ENCODE peak calls at places on chromosomes 7 and 10, in nine cellular contexts. One of them, this sample, is unnamed.

GRCh38 chr10:129963076-129963830 is 821 bp downstream of the EBF3 start:
- DNase-seq in iPS-NIHi11: no peak
- DNase-seq in right atrium auricular region: peak
- DNase-seq in IMR-90: peak
- DNase-seq in AG09319: no peak
- DNase-seq in GM23338: peak
- DNase-seq in iris pigment epithelial cell: peak
- DNase-seq in activated naive CD4-positive, alpha-beta T cell treated with anti-CD3 and anti-CD28 coated beads, Interleukin-2, amount 50 U/mL, for 72 hours: no peak
- DNase-seq in nephron progenitor cell: peak
- DNase-seq in this sample: no peak

GRCh38 chr7:98870071-98870651 is 347 bp upstream of the TMEM130 start:
- DNase-seq in GM23338: peak
- DNase-seq in right atrium auricular region: no peak
- DNase-seq in activated naive CD4-positive, alpha-beta T cell treated with anti-CD3 and anti-CD28 coated beads, Interleukin-2, amount 50 U/mL, for 72 hours: peak
- DNase-seq in IMR-90: peak
- DNase-seq in iris pigment epithelial cell: peak
- DNase-seq in nephron progenitor cell: peak
- DNase-seq in iPS-NIHi11: peak
- DNase-seq in AG09319: no peak
- DNase-seq in this sample: peak

GRCh38 chr7:132666076-132666775 is 90.0 kb upstream of the PLXNA4 start:
- DNase-seq in nephron progenitor cell: no peak
- DNase-seq in IMR-90: peak
- DNase-seq in AG09319: no peak
- DNase-seq in right atrium auricular region: no peak
- DNase-seq in iris pigment epithelial cell: peak
- DNase-seq in iPS-NIHi11: no peak
- DNase-seq in GM23338: no peak
- DNase-seq in activated naive CD4-positive, alpha-beta T cell treated with anti-CD3 and anti-CD28 coated beads, Interleukin-2, amount 50 U/mL, for 72 hours: no peak
- DNase-seq in this sample: no peak

GRCh38 chr7:137316643-137317042 is 26.9 kb downstream of the PTN start:
- DNase-seq in IMR-90: no peak
- DNase-seq in nephron progenitor cell: no peak
- DNase-seq in GM23338: no peak
- DNase-seq in activated naive CD4-positive, alpha-beta T cell treated with anti-CD3 and anti-CD28 coated beads, Interleukin-2, amount 50 U/mL, for 72 hours: no peak
- DNase-seq in iris pigment epithelial cell: no peak
- DNase-seq in AG09319: no peak
- DNase-seq in right atrium auricular region: no peak
- DNase-seq in iPS-NIHi11: no peak
- DNase-seq in this sample: no peak

GRCh38 chr10:110007701-110008517 is at the start of gene ADD3:
- DNase-seq in IMR-90: peak
- DNase-seq in AG09319: peak
- DNase-seq in nephron progenitor cell: peak
- DNase-seq in GM23338: peak
- DNase-seq in right atrium auricular region: peak
- DNase-seq in iPS-NIHi11: peak
- DNase-seq in activated naive CD4-positive, alpha-beta T cell treated with anti-CD3 and anti-CD28 coated beads, Interleukin-2, amount 50 U/mL, for 72 hours: peak
- DNase-seq in iris pigment epithelial cell: peak
- DNase-seq in this sample: peak

GRCh38 chr10:97400665-97401454 is at the start of gene RRP12:
- DNase-seq in AG09319: peak
- DNase-seq in iris pigment epithelial cell: peak
- DNase-seq in right atrium auricular region: peak
- DNase-seq in IMR-90: peak
- DNase-seq in nephron progenitor cell: peak
- DNase-seq in activated naive CD4-positive, alpha-beta T cell treated with anti-CD3 and anti-CD28 coated beads, Interleukin-2, amount 50 U/mL, for 72 hours: peak
- DNase-seq in GM23338: peak
- DNase-seq in iPS-NIHi11: peak
- DNase-seq in this sample: peak

GRCh38 chr10:29140991-29141390 is 147.9 kb upstream of the LYZL1 start:
- DNase-seq in right atrium auricular region: no peak
- DNase-seq in IMR-90: peak
- DNase-seq in iPS-NIHi11: no peak
- DNase-seq in activated naive CD4-positive, alpha-beta T cell treated with anti-CD3 and anti-CD28 coated beads, Interleukin-2, amount 50 U/mL, for 72 hours: no peak
- DNase-seq in GM23338: peak
- DNase-seq in AG09319: peak
- DNase-seq in iris pigment epithelial cell: peak
- DNase-seq in nephron progenitor cell: no peak
- DNase-seq in this sample: no peak

GRCh38 chr7:5695037-5695708 is 86.3 kb downstream of the RNF216 start:
- DNase-seq in activated naive CD4-positive, alpha-beta T cell treated with anti-CD3 and anti-CD28 coated beads, Interleukin-2, amount 50 U/mL, for 72 hours: peak
- DNase-seq in GM23338: no peak
- DNase-seq in nephron progenitor cell: no peak
- DNase-seq in iris pigment epithelial cell: peak
- DNase-seq in IMR-90: peak
- DNase-seq in iPS-NIHi11: no peak
- DNase-seq in AG09319: no peak
- DNase-seq in right atrium auricular region: no peak
- DNase-seq in this sample: peak

GRCh38 chr7:157903715-157904114 is 566.9 kb downstream of the DNAJB6 start:
- DNase-seq in iris pigment epithelial cell: no peak
- DNase-seq in nephron progenitor cell: no peak
- DNase-seq in activated naive CD4-positive, alpha-beta T cell treated with anti-CD3 and anti-CD28 coated beads, Interleukin-2, amount 50 U/mL, for 72 hours: no peak
- DNase-seq in right atrium auricular region: no peak
- DNase-seq in AG09319: no peak
- DNase-seq in iPS-NIHi11: no peak
- DNase-seq in GM23338: no peak
- DNase-seq in IMR-90: no peak
- DNase-seq in this sample: no peak

GRCh38 chr7:123433665-123434064 is 100.7 kb downstream of the IQUB start:
- DNase-seq in right atrium auricular region: no peak
- DNase-seq in activated naive CD4-positive, alpha-beta T cell treated with anti-CD3 and anti-CD28 coated beads, Interleukin-2, amount 50 U/mL, for 72 hours: no peak
- DNase-seq in IMR-90: no peak
- DNase-seq in nephron progenitor cell: no peak
- DNase-seq in AG09319: no peak
- DNase-seq in GM23338: no peak
- DNase-seq in iris pigment epithelial cell: no peak
- DNase-seq in iPS-NIHi11: no peak
- DNase-seq in this sample: no peak

GRCh38 chr7:140229591-140230516 is 53.1 kb upstream of the KDM7A start:
- DNase-seq in GM23338: peak
- DNase-seq in iPS-NIHi11: peak
- DNase-seq in nephron progenitor cell: peak
- DNase-seq in AG09319: no peak
- DNase-seq in right atrium auricular region: no peak
- DNase-seq in IMR-90: no peak
- DNase-seq in activated naive CD4-positive, alpha-beta T cell treated with anti-CD3 and anti-CD28 coated beads, Interleukin-2, amount 50 U/mL, for 72 hours: peak
- DNase-seq in iris pigment epithelial cell: no peak
- DNase-seq in this sample: peak

GRCh38 chr7:142859829-142860228 is 5.0 kb downstream of the EPHB6 start:
- DNase-seq in activated naive CD4-positive, alpha-beta T cell treated with anti-CD3 and anti-CD28 coated beads, Interleukin-2, amount 50 U/mL, for 72 hours: no peak
- DNase-seq in AG09319: no peak
- DNase-seq in right atrium auricular region: no peak
- DNase-seq in iPS-NIHi11: no peak
- DNase-seq in iris pigment epithelial cell: peak
- DNase-seq in nephron progenitor cell: no peak
- DNase-seq in GM23338: no peak
- DNase-seq in IMR-90: peak
- DNase-seq in this sample: no peak

GRCh38 chr10:78185693-78186055 is 152.0 kb downstream of the RPS24 start:
- DNase-seq in GM23338: no peak
- DNase-seq in right atrium auricular region: peak
- DNase-seq in iPS-NIHi11: no peak
- DNase-seq in IMR-90: no peak
- DNase-seq in activated naive CD4-positive, alpha-beta T cell treated with anti-CD3 and anti-CD28 coated beads, Interleukin-2, amount 50 U/mL, for 72 hours: no peak
- DNase-seq in iris pigment epithelial cell: no peak
- DNase-seq in nephron progenitor cell: no peak
- DNase-seq in AG09319: no peak
- DNase-seq in this sample: no peak

GRCh38 chr10:45370202-45370955 is 3.6 kb upstream of the ALOX5 start:
- DNase-seq in nephron progenitor cell: no peak
- DNase-seq in iris pigment epithelial cell: no peak
- DNase-seq in iPS-NIHi11: no peak
- DNase-seq in GM23338: no peak
- DNase-seq in activated naive CD4-positive, alpha-beta T cell treated with anti-CD3 and anti-CD28 coated beads, Interleukin-2, amount 50 U/mL, for 72 hours: no peak
- DNase-seq in right atrium auricular region: no peak
- DNase-seq in IMR-90: no peak
- DNase-seq in AG09319: no peak
- DNase-seq in this sample: no peak

GRCh38 chr7:33040803-33041516 is 21.6 kb downstream of the NT5C3A start:
- DNase-seq in activated naive CD4-positive, alpha-beta T cell treated with anti-CD3 and anti-CD28 coated beads, Interleukin-2, amount 50 U/mL, for 72 hours: no peak
- DNase-seq in GM23338: no peak
- DNase-seq in nephron progenitor cell: no peak
- DNase-seq in right atrium auricular region: no peak
- DNase-seq in AG09319: no peak
- DNase-seq in iPS-NIHi11: peak
- DNase-seq in iris pigment epithelial cell: peak
- DNase-seq in IMR-90: peak
- DNase-seq in this sample: peak

GRCh38 chr10:97067716-97068391 is 117.9 kb downstream of the SLIT1 start:
- DNase-seq in IMR-90: no peak
- DNase-seq in iris pigment epithelial cell: no peak
- DNase-seq in activated naive CD4-positive, alpha-beta T cell treated with anti-CD3 and anti-CD28 coated beads, Interleukin-2, amount 50 U/mL, for 72 hours: no peak
- DNase-seq in right atrium auricular region: no peak
- DNase-seq in GM23338: peak
- DNase-seq in iPS-NIHi11: peak
- DNase-seq in nephron progenitor cell: no peak
- DNase-seq in AG09319: no peak
- DNase-seq in this sample: no peak

GRCh38 chr10:65931291-65932080 is 994.4 kb upstream of the LRRTM3 start:
- DNase-seq in AG09319: no peak
- DNase-seq in IMR-90: no peak
- DNase-seq in activated naive CD4-positive, alpha-beta T cell treated with anti-CD3 and anti-CD28 coated beads, Interleukin-2, amount 50 U/mL, for 72 hours: no peak
- DNase-seq in nephron progenitor cell: no peak
- DNase-seq in iPS-NIHi11: no peak
- DNase-seq in GM23338: peak
- DNase-seq in right atrium auricular region: no peak
- DNase-seq in iris pigment epithelial cell: no peak
- DNase-seq in this sample: no peak

GRCh38 chr7:34845666-34846361 is 187.8 kb downstream of the NPSR1 start:
- DNase-seq in AG09319: no peak
- DNase-seq in iris pigment epithelial cell: peak
- DNase-seq in right atrium auricular region: no peak
- DNase-seq in GM23338: peak
- DNase-seq in iPS-NIHi11: peak
- DNase-seq in IMR-90: no peak
- DNase-seq in activated naive CD4-positive, alpha-beta T cell treated with anti-CD3 and anti-CD28 coated beads, Interleukin-2, amount 50 U/mL, for 72 hours: no peak
- DNase-seq in nephron progenitor cell: no peak
- DNase-seq in this sample: no peak

GRCh38 chr7:109179601-109180000 is 609.9 kb downstream of the DNAJB9 start:
- DNase-seq in IMR-90: no peak
- DNase-seq in nephron progenitor cell: no peak
- DNase-seq in iPS-NIHi11: peak
- DNase-seq in activated naive CD4-positive, alpha-beta T cell treated with anti-CD3 and anti-CD28 coated beads, Interleukin-2, amount 50 U/mL, for 72 hours: no peak
- DNase-seq in GM23338: no peak
- DNase-seq in AG09319: no peak
- DNase-seq in right atrium auricular region: no peak
- DNase-seq in iris pigment epithelial cell: no peak
- DNase-seq in this sample: no peak

GRCh38 chr10:131075218-131075770 is 236.2 kb downstream of the TCERG1L start:
- DNase-seq in GM23338: no peak
- DNase-seq in activated naive CD4-positive, alpha-beta T cell treated with anti-CD3 and anti-CD28 coated beads, Interleukin-2, amount 50 U/mL, for 72 hours: no peak
- DNase-seq in right atrium auricular region: no peak
- DNase-seq in iPS-NIHi11: no peak
- DNase-seq in AG09319: no peak
- DNase-seq in nephron progenitor cell: no peak
- DNase-seq in iris pigment epithelial cell: no peak
- DNase-seq in IMR-90: no peak
- DNase-seq in this sample: no peak

GRCh38 chr10:93652857-93653256 is 40.5 kb downstream of the PDE6C start:
- DNase-seq in nephron progenitor cell: no peak
- DNase-seq in AG09319: no peak
- DNase-seq in iris pigment epithelial cell: peak
- DNase-seq in iPS-NIHi11: no peak
- DNase-seq in IMR-90: peak
- DNase-seq in right atrium auricular region: no peak
- DNase-seq in activated naive CD4-positive, alpha-beta T cell treated with anti-CD3 and anti-CD28 coated beads, Interleukin-2, amount 50 U/mL, for 72 hours: no peak
- DNase-seq in GM23338: no peak
- DNase-seq in this sample: no peak

GRCh38 chr10:17512341-17513001 is 58.1 kb upstream of the ST8SIA6 start:
- DNase-seq in IMR-90: peak
- DNase-seq in activated naive CD4-positive, alpha-beta T cell treated with anti-CD3 and anti-CD28 coated beads, Interleukin-2, amount 50 U/mL, for 72 hours: no peak
- DNase-seq in right atrium auricular region: peak
- DNase-seq in GM23338: no peak
- DNase-seq in nephron progenitor cell: no peak
- DNase-seq in iris pigment epithelial cell: peak
- DNase-seq in AG09319: peak
- DNase-seq in iPS-NIHi11: no peak
- DNase-seq in this sample: no peak

GRCh38 chr7:28732037-28732869 is 225.9 kb downstream of the TRIL start:
- DNase-seq in iPS-NIHi11: no peak
- DNase-seq in AG09319: peak
- DNase-seq in activated naive CD4-positive, alpha-beta T cell treated with anti-CD3 and anti-CD28 coated beads, Interleukin-2, amount 50 U/mL, for 72 hours: no peak
- DNase-seq in iris pigment epithelial cell: peak
- DNase-seq in right atrium auricular region: no peak
- DNase-seq in IMR-90: peak
- DNase-seq in nephron progenitor cell: peak
- DNase-seq in GM23338: peak
- DNase-seq in this sample: no peak

GRCh38 chr10:31209523-31209922 is 109.5 kb upstream of the ZEB1 start:
- DNase-seq in GM23338: no peak
- DNase-seq in nephron progenitor cell: no peak
- DNase-seq in iPS-NIHi11: no peak
- DNase-seq in iris pigment epithelial cell: no peak
- DNase-seq in activated naive CD4-positive, alpha-beta T cell treated with anti-CD3 and anti-CD28 coated beads, Interleukin-2, amount 50 U/mL, for 72 hours: no peak
- DNase-seq in AG09319: no peak
- DNase-seq in IMR-90: no peak
- DNase-seq in right atrium auricular region: no peak
- DNase-seq in this sample: no peak

GRCh38 chr10:48575901-48576300 is 29.0 kb downstream of the ARHGAP22 start:
- DNase-seq in iPS-NIHi11: no peak
- DNase-seq in iris pigment epithelial cell: no peak
- DNase-seq in GM23338: no peak
- DNase-seq in right atrium auricular region: no peak
- DNase-seq in nephron progenitor cell: no peak
- DNase-seq in activated naive CD4-positive, alpha-beta T cell treated with anti-CD3 and anti-CD28 coated beads, Interleukin-2, amount 50 U/mL, for 72 hours: no peak
- DNase-seq in AG09319: no peak
- DNase-seq in IMR-90: no peak
- DNase-seq in this sample: no peak

GRCh38 chr10:99945286-99945685 is 64.5 kb downstream of the DNMBP start:
- DNase-seq in IMR-90: peak
- DNase-seq in GM23338: no peak
- DNase-seq in nephron progenitor cell: no peak
- DNase-seq in right atrium auricular region: peak
- DNase-seq in iris pigment epithelial cell: peak
- DNase-seq in iPS-NIHi11: no peak
- DNase-seq in activated naive CD4-positive, alpha-beta T cell treated with anti-CD3 and anti-CD28 coated beads, Interleukin-2, amount 50 U/mL, for 72 hours: no peak
- DNase-seq in AG09319: peak
- DNase-seq in this sample: no peak

This sample was measured in naive thymus-derived CD8-positive, alpha-beta T cell.